ENCODE peak calls at places on chromosomes 5 and 9, in eight cellular contexts. B, F, E, I, N, M, R and Z are unnamed samples.

GRCh38 chr5:24163091-24163490 is 481.7 kb downstream of the CDH10 start:
- DNase-seq in I (no peak), M (no peak), N (no peak), E (no peak), F (no peak), R (no peak), B (no peak), Z (no peak)

GRCh38 chr9:132575005-132575609 is 7.3 kb upstream of the BARHL1 start:
- DNase-seq in R (peak; percentile 93), B (peak; percentile 30), E (peak; percentile 53), M (peak; percentile 74), N (peak; percentile 60), I (peak; percentile 54), F (peak; percentile 88), Z (peak; percentile 20)

GRCh38 chr5:107217721-107218130 is 453.0 kb downstream of the EFNA5 start:
- DNase-seq in N (peak; percentile 38), B (peak; percentile 23), R (no peak), I (peak; percentile 80), F (peak; percentile 89), M (peak; percentile 64), E (no peak), Z (no peak)

GRCh38 chr5:149730620-149731331 is 666 bp downstream of the PPARGC1B start:
- DNase-seq in B (peak; percentile 23), R (peak; percentile 69), E (no peak), N (peak; percentile 72), M (peak; percentile 39), I (peak; percentile 55), F (no peak), Z (no peak)

GRCh38 chr5:75681125-75681830 is 36.0 kb downstream of the POC5 start:
- DNase-seq in N (no peak), F (no peak), M (peak; percentile 66), B (no peak), I (no peak), E (no peak), R (peak; percentile 33), Z (no peak)

GRCh38 chr5:62306494-62307363 is 723 bp downstream of the KIF2A start:
- DNase-seq in B (no peak), E (no peak), N (peak; percentile 49), M (peak; percentile 47), F (peak; percentile 35), I (no peak), R (peak; percentile 63), Z (no peak)

GRCh38 chr9:129497064-129497836 is 123.7 kb downstream of the C9orf50 start:
- DNase-seq in M (no peak), F (peak; percentile 58), I (peak; percentile 47), N (no peak), E (no peak), B (peak; percentile 82), R (no peak), Z (no peak)

GRCh38 chr5:14268738-14269137 is 125.6 kb downstream of the TRIO start:
- DNase-seq in I (peak; percentile 53), M (no peak), R (no peak), F (no peak), B (peak; percentile 48), E (no peak), N (no peak), Z (no peak)

GRCh38 chr5:72109625-72110024 is 2.4 kb downstream of the MAP1B start:
- DNase-seq in B (peak; percentile 70), E (peak; percentile 14), F (no peak), N (no peak), R (peak; percentile 50), I (peak; percentile 28), M (no peak), Z (no peak)

GRCh38 chr5:177077335-177077734 is 9.4 kb upstream of the FGFR4 start:
- DNase-seq in B (no peak), R (no peak), E (no peak), M (peak; percentile 24), I (no peak), N (no peak), F (peak; percentile 14), Z (no peak)

GRCh38 chr5:141793881-141794280 is 84.3 kb downstream of the PCDH1 start:
- DNase-seq in F (no peak), R (no peak), I (no peak), N (no peak), B (no peak), E (no peak), M (no peak), Z (no peak)

GRCh38 chr5:5330723-5331530 is 91.5 kb upstream of the ICE1 start:
- DNase-seq in M (no peak), R (no peak), I (no peak), B (no peak), N (no peak), E (no peak), F (no peak), Z (no peak)

GRCh38 chr5:153445875-153446567 is 44.4 kb upstream of the GRIA1 start:
- DNase-seq in E (peak; percentile 59), M (no peak), I (peak; percentile 17), F (peak; percentile 89), N (peak; percentile 28), R (no peak), B (no peak), Z (no peak)

GRCh38 chr5:42791151-42791550 is 20.5 kb downstream of the SELENOP start:
- DNase-seq in M (no peak), F (no peak), R (no peak), E (peak; percentile 88), I (no peak), N (no peak), B (no peak), Z (no peak)

GRCh38 chr5:128669803-128670202 is 131.8 kb upstream of the FBN2 start:
- DNase-seq in E (peak; percentile 1), N (no peak), M (peak; percentile 38), F (no peak), B (no peak), I (no peak), R (no peak), Z (no peak)

GRCh38 chr5:126544087-126544740 is 50.8 kb downstream of the ALDH7A1 start:
- DNase-seq in B (no peak), N (no peak), R (peak; percentile 50), E (no peak), I (no peak), F (no peak), M (peak; percentile 71), Z (no peak)

GRCh38 chr9:74960548-74960947 is 7.8 kb upstream of the C9orf40 start:
- DNase-seq in I (no peak), F (no peak), B (no peak), M (peak; percentile 4), E (no peak), N (no peak), R (no peak), Z (no peak)

GRCh38 chr5:102713682-102714231 is 41.3 kb upstream of the PAM start:
- DNase-seq in I (no peak), F (no peak), R (no peak), N (no peak), B (no peak), E (no peak), M (no peak), Z (no peak)

GRCh38 chr5:174518512-174518911 is 205.9 kb upstream of the MSX2 start:
- DNase-seq in B (no peak), F (no peak), M (no peak), N (no peak), E (no peak), I (no peak), R (no peak), Z (no peak)

GRCh38 chr5:67414712-67415111 is 218.1 kb upstream of the CD180 start:
- DNase-seq in R (no peak), E (no peak), B (no peak), F (no peak), I (no peak), N (no peak), M (no peak), Z (no peak)

GRCh38 chr9:127876026-127876763 is 1.3 kb downstream of the AK1 start:
- DNase-seq in I (peak; percentile 21), B (no peak), E (no peak), N (peak; percentile 85), M (no peak), F (peak; percentile 23), R (no peak), Z (no peak)

GRCh38 chr5:137832416-137832815 is 35.2 kb upstream of the MYOT start:
- DNase-seq in I (no peak), N (no peak), E (no peak), R (no peak), F (no peak), M (no peak), B (no peak), Z (no peak)

GRCh38 chr9:126420643-126421564 is 94.3 kb downstream of the MVB12B start:
- DNase-seq in I (no peak), M (no peak), E (peak; percentile 79), B (no peak), F (peak; percentile 89), R (no peak), N (no peak), Z (no peak)

GRCh38 chr5:59174248-59174844 is 591.5 kb downstream of the RAB3C start:
- DNase-seq in B (peak; percentile 32), F (peak; percentile 66), I (no peak), N (no peak), R (peak; percentile 64), E (peak; percentile 8), M (peak; percentile 68), Z (peak; percentile 13)

GRCh38 chr5:40384782-40385390 is 294.8 kb upstream of the PTGER4 start:
- DNase-seq in R (no peak), I (no peak), F (no peak), B (no peak), M (no peak), N (no peak), E (no peak), Z (no peak)

GRCh38 chr9:110178281-110178680 is 29.7 kb downstream of the C9orf152 start:
- DNase-seq in F (no peak), M (no peak), I (no peak), N (no peak), R (no peak), E (no peak), B (no peak), Z (no peak)

GRCh38 chr5:156312897-156313680 is 13.9 kb upstream of the SGCD start:
- DNase-seq in F (no peak), R (no peak), I (no peak), N (no peak), B (no peak), E (no peak), M (no peak), Z (no peak)

GRCh38 chr5:119382167-119382566 is 26.3 kb downstream of the TNFAIP8 start:
- DNase-seq in R (no peak), E (no peak), B (no peak), N (no peak), F (no peak), M (no peak), I (no peak), Z (no peak)

GRCh38 chr5:134247411-134247810 is 21.5 kb upstream of the PPP2CA start:
- DNase-seq in R (no peak), E (no peak), M (peak; percentile 50), I (no peak), F (no peak), N (no peak), B (no peak), Z (no peak)

GRCh38 chr9:120875954-120876841 is 790 bp downstream of the PHF19 start:
- DNase-seq in F (peak; percentile 89), R (peak; percentile 70), I (peak; percentile 88), B (peak; percentile 76), M (peak; percentile 89), N (peak; percentile 91), E (peak; percentile 91), Z (peak; percentile 39)

GRCh38 chr9:88651682-88652633 is 117.0 kb downstream of the NXNL2 start:
- DNase-seq in N (peak; percentile 78), B (peak; percentile 20), F (no peak), R (no peak), E (no peak), M (no peak), I (peak; percentile 82), Z (no peak)

GRCh38 chr9:95148121-95148520 is 169.4 kb downstream of the FANCC start:
- DNase-seq in I (no peak), N (no peak), E (no peak), F (no peak), M (no peak), B (no peak), R (no peak), Z (no peak)

GRCh38 chr5:1343315-1343751 is 1.6 kb downstream of the CLPTM1L start:
- DNase-seq in E (no peak), I (no peak), F (no peak), M (no peak), R (no peak), N (peak; percentile 75), B (no peak), Z (no peak)

GRCh38 chr5:9903806-9904205 is 273.7 kb upstream of the TAS2R1 start:
- DNase-seq in B (no peak), R (no peak), N (no peak), I (no peak), E (peak; percentile 96), F (peak; percentile 67), M (no peak), Z (no peak)